ENCODE peak calls at places on chromosomes 6 and 20, in five cellular contexts. D is CD4-positive, alpha-beta T cell; A is GM23248; R is HCT116; S is fibroblast of lung. I is an unnamed sample.

GRCh38 chr6:132101550-132101949 is 150.4 kb upstream of the CCN2 start:
- DNase-seq in S (peak; percentile 10), R (no peak), A (no peak), D (no peak), I (no peak)

GRCh38 chr6:13355043-13355945 is 27.0 kb upstream of the TBC1D7 start:
- DNase-seq in A (peak; percentile 96), S (peak; percentile 100), D (no peak), R (peak; percentile 35), I (peak; percentile 85)

GRCh38 chr6:31472259-31472658 is 25.7 kb upstream of the MICB start:
- DNase-seq in S (no peak), R (no peak), D (no peak), A (no peak), I (no peak)

GRCh38 chr6:15628499-15629131 is 34.2 kb downstream of the DTNBP1 start:
- DNase-seq in D (no peak), A (peak; percentile 91), S (peak; percentile 92), R (no peak), I (no peak)

GRCh38 chr20:58708246-58708931 is 15.8 kb downstream of the NPEPL1 start:
- DNase-seq in S (no peak), A (no peak), R (no peak), D (no peak), I (no peak)

GRCh38 chr20:57266251-57267157 is at the start of gene BMP7:
- DNase-seq in D (no peak), S (peak; percentile 16), A (peak; percentile 34), R (no peak), I (no peak)

GRCh38 chr20:51938557-51939324 is 136.4 kb upstream of the SALL4 start:
- DNase-seq in R (no peak), D (no peak), S (no peak), A (peak; percentile 9), I (no peak)

GRCh38 chr6:11815231-11815630 is 36.6 kb upstream of the ADTRP start:
- DNase-seq in S (peak; percentile 62), A (peak; percentile 62), D (no peak), R (no peak), I (no peak)

GRCh38 chr6:31203345-31203979 is 33.0 kb upstream of the POU5F1 start:
- DNase-seq in A (peak; percentile 94), D (peak; percentile 50), R (peak; percentile 74), S (peak; percentile 80), I (peak; percentile 93)

GRCh38 chr6:169096326-169096882 is 157.2 kb downstream of the THBS2 start:
- DNase-seq in D (no peak), A (no peak), S (no peak), R (no peak), I (no peak)

GRCh38 chr6:105889902-105890301 is 196.2 kb upstream of the PRDM1 start:
- DNase-seq in R (no peak), A (no peak), D (no peak), S (no peak), I (no peak)

GRCh38 chr6:40164345-40164755 is 230.1 kb upstream of the MOCS1 start:
- DNase-seq in R (no peak), S (no peak), A (no peak), D (no peak), I (no peak)

GRCh38 chr6:30842754-30843610 is 41.3 kb upstream of the DDR1 start:
- DNase-seq in A (no peak), S (peak; percentile 38), D (no peak), R (no peak), I (no peak)

GRCh38 chr6:45946352-45946751 is 69.3 kb downstream of the CLIC5 start:
- DNase-seq in R (no peak), A (peak; percentile 95), S (peak; percentile 73), D (no peak), I (no peak)

GRCh38 chr6:37109714-37110454 is 60.1 kb upstream of the PIM1 start:
- DNase-seq in A (no peak), S (no peak), R (no peak), D (no peak), I (no peak)

GRCh38 chr6:36885461-36886401 is at the start of gene C6orf89:
- DNase-seq in A (peak; percentile 98), S (peak; percentile 94), D (peak; percentile 97), R (peak; percentile 94), I (peak; percentile 83)

GRCh38 chr6:160252073-160252809 is 6.4 kb downstream of the SLC22A2 start:
- DNase-seq in A (no peak), S (no peak), R (no peak), D (no peak), I (no peak)

GRCh38 chr20:1171461-1172093 is 13.2 kb downstream of the TMEM74B start:
- DNase-seq in A (peak; percentile 46), D (no peak), S (peak; percentile 18), R (no peak), I (no peak)

GRCh38 chr6:44247338-44248302 is 719 bp downstream of the HSP90AB1 start:
- DNase-seq in A (peak; percentile 81), D (peak; percentile 83), R (no peak), S (peak; percentile 56), I (no peak)

GRCh38 chr6:44248579-44248978 is 1.7 kb downstream of the HSP90AB1 start:
- DNase-seq in S (no peak), A (no peak), R (no peak), D (no peak), I (no peak)

GRCh38 chr6:44246663-44247337 is at the start of gene HSP90AB1:
- DNase-seq in S (peak; percentile 100), R (peak; percentile 98), A (peak; percentile 97), D (peak; percentile 97), I (peak; percentile 99)

GRCh38 chr6:44245391-44245911 is 1.4 kb upstream of the HSP90AB1 start:
- DNase-seq in S (no peak), D (no peak), A (no peak), R (no peak), I (no peak)

GRCh38 chr6:44245912-44246662 is 814 bp upstream of the HSP90AB1 start:
- DNase-seq in R (peak; percentile 89), A (peak; percentile 83), S (peak; percentile 86), D (peak; percentile 65), I (no peak)
- H3K27ac ChIP-seq in R (peak overlapping the region; percentile 82), A (peak overlapping the region; percentile 33), S (peak overlapping the region; percentile 76), D (peak overlapping the region; percentile 92), I (peak overlapping the region; percentile 91)

DNA sequence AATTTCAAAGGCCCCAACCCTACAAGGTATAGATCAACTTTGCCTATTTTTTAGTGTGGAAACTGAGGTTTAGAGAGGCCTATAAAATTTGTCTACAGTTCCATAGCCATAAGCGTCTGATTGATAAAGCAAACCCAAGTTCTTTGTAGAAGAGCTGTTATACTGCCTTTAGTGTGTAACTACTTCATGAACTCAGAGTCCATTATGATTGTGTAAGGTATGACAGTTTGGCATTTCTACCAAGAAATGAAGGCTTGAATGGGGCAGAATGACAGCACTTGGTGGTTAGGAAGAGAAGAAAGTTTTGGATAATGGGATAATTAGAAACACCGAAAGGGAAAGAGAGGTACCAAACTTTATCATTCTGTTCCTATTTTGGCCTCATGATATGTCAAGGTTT is 38.1 kb downstream of the SMAP1 start:
- DNase-seq in R (no peak), A (no peak), S (no peak), D (no peak), I (no peak)
- H3K27ac ChIP-seq in R (no peak overlapping the region), A (no peak overlapping the region), S (no peak overlapping the region), D (no peak overlapping the region), I (no peak overlapping the region)

GRCh38 chr20:62563561-62563960 is 78.7 kb upstream of the SLCO4A1 start:
- DNase-seq in A (no peak), S (no peak), R (no peak), D (no peak), I (no peak)

GRCh38 chr20:62560162-62560561 is 82.1 kb upstream of the SLCO4A1 start:
- DNase-seq in A (no peak), R (no peak), S (no peak), D (no peak), I (no peak)

GRCh38 chr20:62561948-62562347 is 80.4 kb upstream of the SLCO4A1 start:
- DNase-seq in D (no peak), R (no peak), A (no peak), S (no peak), I (no peak)

GRCh38 chr20:62562831-62563230 is 79.5 kb upstream of the SLCO4A1 start:
- DNase-seq in R (no peak), S (no peak), A (no peak), D (no peak), I (no peak)

GRCh38 chr20:62561182-62561581 is 81.1 kb upstream of the SLCO4A1 start:
- DNase-seq in R (no peak), D (no peak), A (no peak), S (no peak), I (no peak)
- H3K27ac ChIP-seq in R (no peak overlapping the region), D (no peak overlapping the region), A (no peak overlapping the region), S (no peak overlapping the region), I (no peak overlapping the region)

DNA sequence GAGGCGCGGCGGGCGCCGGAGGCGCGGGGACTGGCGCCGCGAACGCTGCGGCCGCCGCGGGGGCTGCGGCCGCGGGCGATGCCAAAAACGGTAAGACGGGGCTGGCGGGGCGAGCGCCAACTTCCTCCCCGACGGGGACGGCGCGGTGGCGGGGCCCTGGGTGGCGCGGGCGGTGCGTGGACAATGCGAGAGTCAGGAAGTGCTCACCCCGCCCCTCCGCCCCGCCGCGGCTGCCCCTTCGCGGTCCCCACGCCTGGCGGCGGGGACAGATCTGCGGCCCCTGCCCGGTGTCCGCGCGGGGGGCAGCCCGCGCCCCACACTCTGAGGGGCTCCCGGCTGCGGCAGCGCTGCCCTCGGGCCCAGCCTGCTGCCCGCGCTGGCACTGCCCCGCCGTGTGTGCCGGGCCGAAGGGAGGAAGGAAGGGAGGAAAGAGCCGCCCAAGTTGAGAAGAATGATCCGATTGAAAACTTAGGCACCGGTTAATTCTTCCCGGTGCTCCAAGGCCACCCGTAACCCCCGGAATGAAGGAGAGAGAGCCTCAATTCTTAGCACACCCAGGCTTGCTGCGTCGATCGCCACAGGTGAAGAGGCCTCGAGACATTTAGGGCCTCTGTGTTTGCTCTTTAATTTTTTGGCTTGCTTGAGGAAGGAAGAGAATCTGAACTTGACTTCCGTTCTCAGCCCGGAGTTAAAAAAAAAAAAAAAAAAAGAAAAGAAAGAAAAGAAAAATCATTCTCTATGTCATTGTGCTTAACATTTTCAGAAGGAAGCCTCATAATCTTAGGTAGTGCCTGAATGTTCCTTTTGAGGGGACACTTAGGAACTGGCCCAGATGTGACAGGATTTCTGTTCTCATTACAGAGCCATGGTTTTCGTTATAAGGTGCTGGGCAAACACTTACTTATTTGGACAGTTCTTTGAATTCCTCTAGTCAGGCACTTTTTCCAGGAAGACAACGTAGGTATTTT is 982 bp downstream of the HECA start:
- DNase-seq in D (peak; percentile 57), S (no peak), R (no peak), A (peak; percentile 64), I (no peak)
- H3K27ac ChIP-seq in D (peak overlapping the region; percentile 94), S (peak overlapping the region; percentile 78), R (peak overlapping the region; percentile 48), A (peak overlapping the region; percentile 56), I (peak overlapping the region; percentile 66)

DNA sequence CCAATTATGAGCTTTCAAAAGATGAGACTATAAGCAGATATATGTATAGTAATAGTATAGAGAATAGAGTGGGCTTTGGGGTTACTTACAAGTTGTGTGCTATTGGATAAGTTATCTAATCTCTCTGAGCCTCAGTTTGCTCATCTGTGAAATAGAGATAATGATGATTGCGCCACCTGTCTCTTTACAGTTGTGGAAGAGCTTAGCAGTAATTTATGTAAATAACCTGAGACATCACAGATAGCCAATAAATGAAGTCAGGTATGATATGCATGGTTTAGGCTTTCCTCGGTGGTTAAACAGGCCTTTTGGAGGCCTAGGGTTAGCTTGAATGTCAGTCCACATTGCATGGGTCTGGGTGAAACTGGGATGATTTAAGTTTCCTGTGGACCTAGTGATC is 29.8 kb upstream of the SCUBE3 start:
- DNase-seq in D (no peak), R (no peak), S (no peak), A (no peak), I (no peak)
- H3K27ac ChIP-seq in D (no peak overlapping the region), R (no peak overlapping the region), S (no peak overlapping the region), A (peak overlapping the region; percentile 18), I (peak overlapping the region; percentile 68)